ENCODE peak calls at places on chromosome 22, in six cellular contexts. One of them, this sample, is unnamed.
A peak's percentile ranks its signal among the peaks of the same experiment; 100 is the strongest.

GRCh38 chr22:50252081-50253045 is 1.3 kb upstream of the HDAC10 start:
- DNase-seq in K562: no peak
- DNase-seq in mammary epithelial cell: peak; percentile 64
- DNase-seq in AG10803: peak; percentile 62
- DNase-seq in GM23338: peak; percentile 87
- DNase-seq in endothelial cell: peak; percentile 76
- DNase-seq in this sample: peak; percentile 77

GRCh38 chr22:38941488-38941987 is 15.9 kb upstream of the APOBEC3A start:
- DNase-seq in endothelial cell: no peak
- DNase-seq in GM23338: no peak
- DNase-seq in mammary epithelial cell: no peak
- DNase-seq in AG10803: no peak
- DNase-seq in K562: no peak
- DNase-seq in this sample: no peak

GRCh38 chr22:19463491-19464469 is 15.2 kb downstream of the UFD1 start:
- DNase-seq in GM23338: no peak
- DNase-seq in AG10803: peak; percentile 63
- DNase-seq in K562: peak; percentile 50
- DNase-seq in endothelial cell: no peak
- DNase-seq in mammary epithelial cell: no peak
- DNase-seq in this sample: peak; percentile 86

GRCh38 chr22:23163665-23164064 is 16.6 kb upstream of the BCR start:
- DNase-seq in GM23338: no peak
- DNase-seq in AG10803: peak; percentile 47
- DNase-seq in endothelial cell: no peak
- DNase-seq in K562: no peak
- DNase-seq in mammary epithelial cell: no peak
- DNase-seq in this sample: no peak

GRCh38 chr22:50060441-50061140 is 2.5 kb upstream of the TTLL8 start:
- DNase-seq in endothelial cell: no peak
- DNase-seq in mammary epithelial cell: no peak
- DNase-seq in AG10803: no peak
- DNase-seq in GM23338: peak; percentile 47
- DNase-seq in K562: no peak
- DNase-seq in this sample: no peak

GRCh38 chr22:34814260-34814659 is 251.7 kb upstream of the ISX start:
- DNase-seq in mammary epithelial cell: no peak
- DNase-seq in endothelial cell: no peak
- DNase-seq in K562: no peak
- DNase-seq in AG10803: peak; percentile 67
- DNase-seq in GM23338: no peak
- DNase-seq in this sample: no peak

GRCh38 chr22:42343551-42344081 is 73.2 kb upstream of the TCF20 start:
- DNase-seq in GM23338: peak; percentile 76
- DNase-seq in K562: peak; percentile 84
- DNase-seq in AG10803: no peak
- DNase-seq in mammary epithelial cell: no peak
- DNase-seq in endothelial cell: no peak
- DNase-seq in this sample: peak; percentile 65

GRCh38 chr22:33909075-33909458 is 11.2 kb downstream of the LARGE1 start:
- DNase-seq in GM23338: no peak
- DNase-seq in mammary epithelial cell: no peak
- DNase-seq in K562: no peak
- DNase-seq in endothelial cell: no peak
- DNase-seq in AG10803: peak; percentile 81
- DNase-seq in this sample: no peak

GRCh38 chr22:41907436-41908401 is 7.2 kb downstream of the SHISA8 start:
- DNase-seq in mammary epithelial cell: no peak
- DNase-seq in endothelial cell: peak; percentile 12
- DNase-seq in AG10803: no peak
- DNase-seq in K562: no peak
- DNase-seq in GM23338: peak; percentile 7
- DNase-seq in this sample: no peak

GRCh38 chr22:39949964-39950737 is 10.0 kb upstream of the TMA7B start:
- DNase-seq in AG10803: no peak
- DNase-seq in K562: peak; percentile 18
- DNase-seq in mammary epithelial cell: no peak
- DNase-seq in GM23338: no peak
- DNase-seq in endothelial cell: no peak
- DNase-seq in this sample: no peak

GRCh38 chr22:50529416-50530279 is at the start of gene TYMP:
- DNase-seq in AG10803: peak; percentile 66
- DNase-seq in GM23338: peak; percentile 43
- DNase-seq in endothelial cell: no peak
- DNase-seq in mammary epithelial cell: no peak
- DNase-seq in K562: no peak
- DNase-seq in this sample: no peak

GRCh38 chr22:27591060-27591459 is 210.5 kb downstream of the MN1 start:
- DNase-seq in K562: no peak
- DNase-seq in AG10803: no peak
- DNase-seq in GM23338: no peak
- DNase-seq in mammary epithelial cell: no peak
- DNase-seq in endothelial cell: no peak
- DNase-seq in this sample: no peak

GRCh38 chr22:40014661-40015255 is 20.0 kb downstream of the FAM83F start:
- DNase-seq in GM23338: no peak
- DNase-seq in mammary epithelial cell: peak; percentile 80
- DNase-seq in endothelial cell: no peak
- DNase-seq in AG10803: no peak
- DNase-seq in K562: no peak
- DNase-seq in this sample: no peak

GRCh38 chr22:49334976-49335375 is 492.7 kb downstream of the BRD1 start:
- DNase-seq in endothelial cell: no peak
- DNase-seq in mammary epithelial cell: no peak
- DNase-seq in K562: no peak
- DNase-seq in AG10803: no peak
- DNase-seq in GM23338: no peak
- DNase-seq in this sample: no peak

GRCh38 chr22:24503137-24503850 is 8.2 kb downstream of the UPB1 start:
- DNase-seq in GM23338: peak; percentile 83
- DNase-seq in endothelial cell: peak; percentile 72
- DNase-seq in AG10803: peak; percentile 56
- DNase-seq in K562: peak; percentile 63
- DNase-seq in mammary epithelial cell: peak; percentile 56
- DNase-seq in this sample: peak; percentile 67

GRCh38 chr22:42301742-42302102 is 31.3 kb upstream of the TCF20 start:
- DNase-seq in AG10803: no peak
- DNase-seq in endothelial cell: no peak
- DNase-seq in K562: no peak
- DNase-seq in GM23338: no peak
- DNase-seq in mammary epithelial cell: no peak
- DNase-seq in this sample: no peak

GRCh38 chr22:24437820-24438328 is 10.5 kb downstream of the ADORA2A start:
- DNase-seq in endothelial cell: no peak
- DNase-seq in GM23338: no peak
- DNase-seq in AG10803: peak; percentile 16
- DNase-seq in mammary epithelial cell: peak; percentile 49
- DNase-seq in K562: no peak
- DNase-seq in this sample: no peak

GRCh38 chr22:38864361-38865191 is 7.4 kb downstream of the CBX6 start:
- DNase-seq in GM23338: peak; percentile 67
- DNase-seq in AG10803: no peak
- DNase-seq in endothelial cell: no peak
- DNase-seq in mammary epithelial cell: no peak
- DNase-seq in K562: no peak
- DNase-seq in this sample: no peak

GRCh38 chr22:42553475-42554361 is at the start of gene SERHL2:
- DNase-seq in K562: peak; percentile 94
- DNase-seq in endothelial cell: peak; percentile 85
- DNase-seq in AG10803: peak; percentile 83
- DNase-seq in GM23338: peak; percentile 97
- DNase-seq in mammary epithelial cell: peak; percentile 47
- DNase-seq in this sample: peak; percentile 97

GRCh38 chr22:19419464-19420178 is 11.9 kb downstream of the HIRA start:
- DNase-seq in AG10803: no peak
- DNase-seq in GM23338: no peak
- DNase-seq in endothelial cell: no peak
- DNase-seq in mammary epithelial cell: peak; percentile 2
- DNase-seq in K562: peak; percentile 87
- DNase-seq in this sample: no peak

GRCh38 chr22:23789638-23790037 is 2.9 kb downstream of the SMARCB1 start:
- DNase-seq in mammary epithelial cell: no peak
- DNase-seq in GM23338: no peak
- DNase-seq in endothelial cell: no peak
- DNase-seq in K562: no peak
- DNase-seq in AG10803: no peak
- DNase-seq in this sample: no peak

GRCh38 chr22:36454916-36455570 is 26.4 kb downstream of the TXN2 start:
- DNase-seq in GM23338: peak; percentile 99
- DNase-seq in AG10803: peak; percentile 83
- DNase-seq in K562: peak; percentile 91
- DNase-seq in mammary epithelial cell: peak; percentile 69
- DNase-seq in endothelial cell: peak; percentile 84
- DNase-seq in this sample: peak; percentile 89
- TF ChIP-seq CTCF in GM23338: peak; percentile 33
- TF ChIP-seq CTCF in AG10803: no peak
- TF ChIP-seq CTCF in K562: peak; percentile 35
- TF ChIP-seq CTCF in mammary epithelial cell: no peak
- TF ChIP-seq CTCF in endothelial cell: no peak
- TF ChIP-seq CTCF in this sample: no peak

GRCh38 chr22:31945478-31945815 is 1.1 kb downstream of the YWHAH start:
- DNase-seq in AG10803: no peak
- DNase-seq in GM23338: no peak
- DNase-seq in mammary epithelial cell: no peak
- DNase-seq in K562: no peak
- DNase-seq in endothelial cell: no peak
- DNase-seq in this sample: no peak

GRCh38 chr22:31945971-31946680 is 1.8 kb downstream of the YWHAH start:
- DNase-seq in endothelial cell: no peak
- DNase-seq in K562: no peak
- DNase-seq in mammary epithelial cell: no peak
- DNase-seq in AG10803: no peak
- DNase-seq in GM23338: no peak
- DNase-seq in this sample: no peak

GRCh38 chr22:31943976-31944699 is at the start of gene YWHAH:
- DNase-seq in GM23338: peak; percentile 95
- DNase-seq in AG10803: peak; percentile 90
- DNase-seq in mammary epithelial cell: peak; percentile 91
- DNase-seq in endothelial cell: peak; percentile 98
- DNase-seq in K562: peak; percentile 87
- DNase-seq in this sample: peak; percentile 98

GRCh38 chr22:31943206-31943975 is 944 bp upstream of the YWHAH start:
- DNase-seq in GM23338: no peak
- DNase-seq in mammary epithelial cell: no peak
- DNase-seq in K562: no peak
- DNase-seq in AG10803: no peak
- DNase-seq in endothelial cell: no peak
- DNase-seq in this sample: no peak

GRCh38 chr22:31944700-31945477 is 554 bp downstream of the YWHAH start:
- DNase-seq in K562: peak; percentile 78
- DNase-seq in endothelial cell: peak; percentile 37
- DNase-seq in mammary epithelial cell: no peak
- DNase-seq in AG10803: no peak
- DNase-seq in GM23338: peak; percentile 63
- DNase-seq in this sample: peak; percentile 51
- TF ChIP-seq CTCF in K562: no peak
- TF ChIP-seq CTCF in endothelial cell: no peak
- TF ChIP-seq CTCF in mammary epithelial cell: no peak
- TF ChIP-seq CTCF in AG10803: peak; percentile 14
- TF ChIP-seq CTCF in GM23338: no peak
- TF ChIP-seq CTCF in this sample: no peak

GRCh38 chr22:45316796-45317526 is 7.2 kb downstream of the FAM118A start:
- DNase-seq in K562: no peak
- DNase-seq in mammary epithelial cell: no peak
- DNase-seq in GM23338: no peak
- DNase-seq in AG10803: no peak
- DNase-seq in endothelial cell: no peak
- DNase-seq in this sample: no peak

GRCh38 chr22:45319319-45319675 is 9.6 kb downstream of the FAM118A start:
- DNase-seq in GM23338: peak; percentile 17
- DNase-seq in K562: no peak
- DNase-seq in endothelial cell: no peak
- DNase-seq in AG10803: peak; percentile 42
- DNase-seq in mammary epithelial cell: no peak
- DNase-seq in this sample: no peak

GRCh38 chr22:45318168-45318557 is 8.4 kb downstream of the FAM118A start:
- DNase-seq in GM23338: peak; percentile 72
- DNase-seq in AG10803: peak; percentile 85
- DNase-seq in endothelial cell: peak; percentile 40
- DNase-seq in K562: peak; percentile 23
- DNase-seq in mammary epithelial cell: peak; percentile 79
- DNase-seq in this sample: no peak

GRCh38 chr22:45318558-45319318 is 9.0 kb downstream of the FAM118A start:
- DNase-seq in GM23338: peak; percentile 20
- DNase-seq in mammary epithelial cell: peak; percentile 23
- DNase-seq in endothelial cell: no peak
- DNase-seq in K562: no peak
- DNase-seq in AG10803: peak; percentile 37
- DNase-seq in this sample: no peak

GRCh38 chr22:45317551-45318167 is 7.9 kb downstream of the FAM118A start:
- DNase-seq in GM23338: peak; percentile 68
- DNase-seq in K562: no peak
- DNase-seq in AG10803: peak; percentile 57
- DNase-seq in endothelial cell: peak; percentile 31
- DNase-seq in mammary epithelial cell: peak; percentile 70
- DNase-seq in this sample: peak; percentile 58
- TF ChIP-seq CTCF in GM23338: peak; percentile 39
- TF ChIP-seq CTCF in K562: no peak
- TF ChIP-seq CTCF in AG10803: peak; percentile 53
- TF ChIP-seq CTCF in endothelial cell: no peak
- TF ChIP-seq CTCF in mammary epithelial cell: peak; percentile 44
- TF ChIP-seq CTCF in this sample: no peak

GRCh38 chr22:20647586-20648305 is 126.2 kb upstream of the SERPIND1 start:
- DNase-seq in AG10803: no peak
- DNase-seq in GM23338: no peak
- DNase-seq in K562: no peak
- DNase-seq in endothelial cell: no peak
- DNase-seq in mammary epithelial cell: no peak
- DNase-seq in this sample: no peak

GRCh38 chr22:20644071-20644642 is 129.8 kb upstream of the SERPIND1 start:
- DNase-seq in K562: no peak
- DNase-seq in endothelial cell: no peak
- DNase-seq in mammary epithelial cell: no peak
- DNase-seq in GM23338: no peak
- DNase-seq in AG10803: no peak
- DNase-seq in this sample: no peak

GRCh38 chr22:20646906-20647305 is 127.0 kb upstream of the SERPIND1 start:
- DNase-seq in K562: no peak
- DNase-seq in GM23338: no peak
- DNase-seq in endothelial cell: no peak
- DNase-seq in mammary epithelial cell: no peak
- DNase-seq in AG10803: no peak
- DNase-seq in this sample: no peak

GRCh38 chr22:20646377-20646776 is 127.5 kb upstream of the SERPIND1 start:
- DNase-seq in K562: no peak
- DNase-seq in GM23338: no peak
- DNase-seq in AG10803: no peak
- DNase-seq in endothelial cell: no peak
- DNase-seq in mammary epithelial cell: no peak
- DNase-seq in this sample: no peak

DNA sequence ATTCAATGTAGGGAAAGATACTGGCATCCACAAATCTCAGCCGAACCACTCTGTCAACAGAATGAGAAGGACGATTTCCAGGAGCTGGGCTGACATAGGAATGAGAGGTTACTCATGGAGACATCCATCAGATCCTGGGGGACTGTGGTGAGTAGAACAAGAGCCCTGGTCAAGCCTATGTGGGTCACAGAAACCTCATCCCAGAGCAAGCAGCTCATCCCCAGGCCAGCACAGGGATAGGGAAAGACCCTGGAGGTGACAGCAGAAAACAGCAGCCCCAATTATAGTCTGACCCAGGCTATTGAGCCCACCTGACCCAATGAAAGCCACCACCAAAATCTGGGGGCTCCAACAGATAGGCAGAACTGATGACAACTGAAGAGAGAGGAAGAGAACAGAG is 128.0 kb upstream of the SERPIND1 start:
- DNase-seq in K562: no peak
- DNase-seq in AG10803: no peak
- DNase-seq in GM23338: no peak
- DNase-seq in mammary epithelial cell: no peak
- DNase-seq in endothelial cell: no peak
- DNase-seq in this sample: no peak
- TF ChIP-seq CTCF in K562: no peak
- TF ChIP-seq CTCF in AG10803: no peak
- TF ChIP-seq CTCF in GM23338: no peak
- TF ChIP-seq CTCF in mammary epithelial cell: no peak
- TF ChIP-seq CTCF in endothelial cell: no peak
- TF ChIP-seq CTCF in this sample: no peak

This sample was measured in glutamatergic neuron.